ENCODE peak calls at places on chromosomes 6 and 20, in six cellular contexts. S is K562, Q is A549, V is HEK293T, F is GM12878, N is HepG2. E is an unnamed sample.

GRCh38 chr20:19701449-19701848 is 56.6 kb upstream of the RIN2 start:
- DNase-seq in S (no peak), Q (no peak), V (no peak), F (no peak), N (no peak), E (no peak)

GRCh38 chr6:158028421-158028820 is 46.8 kb downstream of the SYNJ2 start:
- DNase-seq in S (no peak), Q (no peak), V (no peak), F (no peak), N (no peak), E (no peak)

GRCh38 chr20:53100476-53100911 is 128.3 kb downstream of the TSHZ2 start:
- DNase-seq in S (no peak), Q (no peak), V (no peak), F (no peak), N (no peak), E (no peak)

GRCh38 chr6:21596379-21597242 is 3.1 kb downstream of the SOX4 start:
- DNase-seq in S (no peak), Q (peak), V (peak), F (no peak), N (no peak), E (peak)

GRCh38 chr6:52162940-52163908 is 23.0 kb upstream of the IL17A start:
- DNase-seq in S (no peak), Q (peak), V (peak), F (no peak), N (peak), E (peak)

GRCh38 chr6:218153-219018 is 73.9 kb upstream of the DUSP22 start:
- DNase-seq in S (no peak), Q (no peak), V (no peak), F (peak), N (no peak), E (no peak)

GRCh38 chr6:13935190-13935880 is 10.6 kb downstream of the RNF182 start:
- DNase-seq in S (no peak), Q (no peak), V (no peak), F (no peak), N (no peak), E (no peak)

GRCh38 chr6:130778946-130779657 is 48.1 kb upstream of the SMLR1 start:
- DNase-seq in S (no peak), Q (no peak), V (no peak), F (no peak), N (no peak), E (peak)

GRCh38 chr6:169216830-169217229 is 36.8 kb downstream of the THBS2 start:
- DNase-seq in S (no peak), Q (no peak), V (no peak), F (no peak), N (no peak), E (no peak)

GRCh38 chr20:45378191-45378590 is at the start of gene TP53TG5:
- DNase-seq in S (no peak), Q (no peak), V (no peak), F (no peak), N (no peak), E (no peak)

GRCh38 chr6:157098999-157099398 is 224.3 kb downstream of the TMEM242 start:
- DNase-seq in S (no peak), Q (no peak), V (no peak), F (no peak), N (no peak), E (no peak)

GRCh38 chr6:127051571-127052260 is 66.8 kb upstream of the RSPO3 start:
- DNase-seq in S (no peak), Q (no peak), V (no peak), F (no peak), N (no peak), E (peak)

GRCh38 chr20:48132834-48133233 is 347.6 kb upstream of the SULF2 start:
- DNase-seq in S (no peak), Q (no peak), V (no peak), F (no peak), N (no peak), E (no peak)

GRCh38 chr6:125910518-125910917 is 46.1 kb upstream of the HINT3 start:
- DNase-seq in S (no peak), Q (no peak), V (no peak), F (peak), N (no peak), E (peak)

DNA sequence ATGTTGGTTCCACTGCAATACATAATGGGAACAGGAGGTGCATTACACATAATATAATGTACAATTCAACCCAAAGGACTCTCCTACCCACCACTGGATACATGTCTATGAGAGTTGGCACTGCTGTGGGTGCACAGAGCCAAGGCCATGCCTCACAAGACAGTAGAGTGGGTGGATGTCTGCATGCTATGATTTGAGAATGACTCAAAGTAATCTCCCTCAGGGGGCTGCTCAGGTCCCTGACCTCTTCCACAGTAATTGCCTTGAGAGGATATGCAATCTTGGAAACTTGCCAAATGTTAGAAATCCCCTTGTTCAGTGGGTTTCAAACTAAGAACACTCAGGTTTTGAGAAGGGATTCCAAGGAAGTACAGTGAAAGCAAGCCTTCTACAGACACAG is 79.0 kb downstream of the ANKEF1 start:
- DNase-seq in S (no peak), Q (no peak), V (no peak), F (no peak), N (no peak), E (no peak)
- TF ChIP-seq BHLHE40 in S (no peak), Q (no peak), V (no peak), F (no peak), N (no peak), E (no peak)

GRCh38 chr20:17971571-17972013 is 2.8 kb downstream of the MGME1 start:
- DNase-seq in S (no peak), Q (no peak), V (no peak), F (no peak), N (peak), E (peak)
- TF ChIP-seq BHLHE40 in S (no peak), Q (no peak), V (no peak), F (no peak), N (no peak), E (no peak)

DNA sequence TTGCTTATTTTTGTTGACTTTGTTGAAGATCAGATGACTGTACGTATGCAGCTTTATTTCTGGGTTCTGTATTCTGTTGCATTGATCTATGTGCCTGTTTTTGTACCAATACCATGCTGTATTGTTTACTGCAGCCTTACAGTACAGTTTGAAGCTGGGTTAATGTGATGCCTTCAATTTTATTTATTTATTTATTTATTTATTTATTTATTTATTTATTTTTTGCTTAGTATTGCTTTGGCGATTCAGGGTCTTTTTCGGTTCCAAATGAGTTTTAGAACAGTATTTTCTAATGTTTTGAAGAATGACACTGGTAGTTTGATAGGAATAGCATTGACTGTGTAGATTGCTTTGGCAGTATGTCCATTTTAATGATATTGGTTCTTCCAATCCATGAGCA is 210.3 kb downstream of the EPM2A start:
- DNase-seq in S (no peak), Q (no peak), V (no peak), F (no peak), N (no peak), E (no peak)
- TF ChIP-seq BHLHE40 in S (no peak), Q (no peak), V (no peak), F (no peak), N (no peak), E (no peak)

GRCh38 chr20:50379049-50379990 is 130.9 kb upstream of the PTPN1 start:
- DNase-seq in S (no peak), Q (no peak), V (no peak), F (no peak), N (no peak), E (peak)
- TF ChIP-seq BHLHE40 in S (peak), Q (no peak), V (no peak), F (no peak), N (no peak), E (peak)

E was measured in IMR-90.